ENCODE peak calls at places on chromosomes 13 and 19, in seven cellular contexts. U is lower leg skin, A is heart left ventricle, J is uterus, X is right lobe of liver, R is endothelial cell of umbilical vein, E is body of pancreas. T is an unnamed sample.

GRCh38 chr19:48992571-48993174 is 436 bp downstream of the GYS1 start:
- DNase-seq in U (no peak), A (no peak), J (no peak), X (no peak), R (no peak), E (no peak), T (no peak)

GRCh38 chr13:114025432-114026127 is 51.7 kb upstream of the C13orf46 start:
- DNase-seq in U (no peak), A (no peak), J (peak), X (peak), R (no peak), E (no peak), T (peak)

GRCh38 chr19:30455881-30456280 is 83.7 kb downstream of the ZNF536 start:
- DNase-seq in U (no peak), A (no peak), J (no peak), X (no peak), R (no peak), E (no peak), T (no peak)

GRCh38 chr19:33946535-33947323 is 150.1 kb downstream of the KCTD15 start:
- DNase-seq in U (peak), A (no peak), J (no peak), X (no peak), R (no peak), E (no peak), T (no peak)

GRCh38 chr13:40509876-40510275 is 156.6 kb downstream of the FOXO1 start:
- DNase-seq in U (no peak), A (no peak), J (no peak), X (no peak), R (no peak), E (no peak), T (no peak)

GRCh38 chr19:16078311-16078758 is 2.0 kb downstream of the TPM4 start:
- DNase-seq in U (no peak), A (peak), J (peak), X (no peak), R (no peak), E (no peak), T (peak)

GRCh38 chr13:101473458-101473857 is 21.0 kb downstream of the ITGBL1 start:
- DNase-seq in U (no peak), A (no peak), J (no peak), X (no peak), R (peak), E (no peak), T (no peak)

GRCh38 chr13:45809810-45810394 is 41.7 kb downstream of the SIAH3 start:
- DNase-seq in U (no peak), A (no peak), J (no peak), X (no peak), R (no peak), E (no peak), T (no peak)

GRCh38 chr19:1875646-1876493 is 9.4 kb downstream of the ABHD17A start:
- DNase-seq in U (peak), A (peak), J (peak), X (peak), R (peak), E (peak), T (peak)

GRCh38 chr19:11450570-11451326 is 15.3 kb downstream of the PRKCSH start:
- DNase-seq in U (no peak), A (no peak), J (no peak), X (no peak), R (no peak), E (no peak), T (no peak)

GRCh38 chr19:11452814-11453335 is 17.4 kb downstream of the PRKCSH start:
- DNase-seq in U (no peak), A (no peak), J (no peak), X (no peak), R (no peak), E (no peak), T (no peak)

GRCh38 chr19:11453468-11454341 is 18.3 kb downstream of the PRKCSH start:
- DNase-seq in U (no peak), A (no peak), J (no peak), X (no peak), R (no peak), E (no peak), T (no peak)

GRCh38 chr19:11451942-11452813 is 16.7 kb downstream of the PRKCSH start:
- DNase-seq in U (no peak), A (no peak), J (no peak), X (no peak), R (no peak), E (no peak), T (no peak)

DNA sequence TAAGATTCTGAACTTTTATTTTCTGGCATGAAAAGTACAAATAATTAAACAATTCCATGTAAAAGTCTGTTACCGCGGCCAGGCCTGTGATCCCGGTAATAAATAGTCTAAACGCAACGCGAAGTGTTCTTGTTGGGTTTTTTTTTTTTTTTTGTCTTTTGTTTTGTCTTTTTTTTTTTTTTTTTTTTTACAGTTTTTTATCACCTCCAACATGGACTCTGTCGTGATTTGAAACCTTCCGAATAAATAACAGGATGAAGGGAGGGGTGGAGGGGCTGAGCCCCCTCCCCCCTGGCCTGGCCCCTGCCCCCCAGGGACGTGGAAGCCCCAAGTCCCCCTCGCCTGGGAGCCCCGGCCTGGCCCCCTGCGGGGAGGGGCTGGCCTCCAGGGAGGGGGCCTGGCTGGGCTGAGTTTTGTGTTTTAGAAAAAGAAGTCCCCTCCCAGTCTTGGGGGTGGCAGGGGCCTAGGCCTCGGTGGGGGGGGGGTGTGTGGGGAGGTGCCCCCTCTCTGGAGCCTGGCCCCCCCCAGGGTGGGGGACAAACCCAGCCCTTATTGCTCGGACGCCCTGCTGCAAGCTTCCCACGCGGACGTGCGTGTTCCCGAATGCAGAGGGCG is 16.0 kb downstream of the PRKCSH start:
- DNase-seq in U (no peak), A (no peak), J (no peak), X (no peak), R (no peak), E (no peak), T (no peak)
- TF ChIP-seq POLR2A in U (no peak), A (no peak), J (no peak), X (no peak), R (no peak), E (no peak), T (no peak)

GRCh38 chr19:46471116-46471733 is at the start of gene PNMA8A:
- DNase-seq in U (no peak), A (peak), J (peak), X (peak), R (peak), E (peak), T (peak)
- TF ChIP-seq POLR2A in U (no peak), A (no peak), J (no peak), X (no peak), R (no peak), E (peak), T (no peak)

DNA sequence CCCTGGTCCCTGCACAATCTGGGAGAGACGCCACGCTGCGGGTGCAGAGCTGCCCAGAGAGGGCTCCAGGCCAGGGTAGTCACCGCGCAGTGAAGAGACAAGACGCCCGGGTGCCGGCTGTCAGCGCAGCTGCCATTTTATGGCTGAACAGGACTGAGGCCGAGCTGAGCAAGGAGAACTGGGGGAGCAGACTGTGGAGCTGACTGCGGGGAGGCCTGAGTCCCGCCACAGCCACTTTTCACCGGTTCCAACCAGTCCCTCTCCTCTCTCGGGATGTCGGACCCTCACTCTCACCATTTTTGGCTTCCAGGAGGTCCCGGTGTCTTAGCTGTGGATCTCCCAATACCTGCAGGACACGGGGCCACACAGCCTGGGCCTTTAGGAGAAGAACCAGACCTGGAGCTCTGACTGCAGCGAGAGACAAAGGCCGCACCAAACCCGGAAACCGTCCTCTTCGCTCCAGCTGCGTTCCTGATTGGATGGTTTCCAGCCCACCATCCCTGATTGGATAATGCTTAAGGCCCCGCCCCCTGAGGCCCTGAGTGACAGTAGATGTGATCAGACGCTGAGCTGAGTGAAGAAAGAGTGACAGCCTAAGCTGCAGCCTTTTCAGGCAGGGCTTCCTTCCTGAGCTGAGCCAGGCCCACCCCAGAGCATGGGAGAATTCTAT is at the start of gene ZNF626:
- DNase-seq in U (peak), A (peak), J (peak), X (peak), R (peak), E (peak), T (peak)
- TF ChIP-seq POLR2A in U (no peak), A (peak), J (peak), X (peak), R (peak), E (peak), T (peak)

GRCh38 chr19:4328243-4328990 is 10.2 kb downstream of the STAP2 start:
- DNase-seq in U (peak), A (peak), J (peak), X (peak), R (peak), E (peak), T (peak)
- TF ChIP-seq POLR2A in U (no peak), A (peak), J (no peak), X (no peak), R (peak), E (peak), T (no peak)

DNA sequence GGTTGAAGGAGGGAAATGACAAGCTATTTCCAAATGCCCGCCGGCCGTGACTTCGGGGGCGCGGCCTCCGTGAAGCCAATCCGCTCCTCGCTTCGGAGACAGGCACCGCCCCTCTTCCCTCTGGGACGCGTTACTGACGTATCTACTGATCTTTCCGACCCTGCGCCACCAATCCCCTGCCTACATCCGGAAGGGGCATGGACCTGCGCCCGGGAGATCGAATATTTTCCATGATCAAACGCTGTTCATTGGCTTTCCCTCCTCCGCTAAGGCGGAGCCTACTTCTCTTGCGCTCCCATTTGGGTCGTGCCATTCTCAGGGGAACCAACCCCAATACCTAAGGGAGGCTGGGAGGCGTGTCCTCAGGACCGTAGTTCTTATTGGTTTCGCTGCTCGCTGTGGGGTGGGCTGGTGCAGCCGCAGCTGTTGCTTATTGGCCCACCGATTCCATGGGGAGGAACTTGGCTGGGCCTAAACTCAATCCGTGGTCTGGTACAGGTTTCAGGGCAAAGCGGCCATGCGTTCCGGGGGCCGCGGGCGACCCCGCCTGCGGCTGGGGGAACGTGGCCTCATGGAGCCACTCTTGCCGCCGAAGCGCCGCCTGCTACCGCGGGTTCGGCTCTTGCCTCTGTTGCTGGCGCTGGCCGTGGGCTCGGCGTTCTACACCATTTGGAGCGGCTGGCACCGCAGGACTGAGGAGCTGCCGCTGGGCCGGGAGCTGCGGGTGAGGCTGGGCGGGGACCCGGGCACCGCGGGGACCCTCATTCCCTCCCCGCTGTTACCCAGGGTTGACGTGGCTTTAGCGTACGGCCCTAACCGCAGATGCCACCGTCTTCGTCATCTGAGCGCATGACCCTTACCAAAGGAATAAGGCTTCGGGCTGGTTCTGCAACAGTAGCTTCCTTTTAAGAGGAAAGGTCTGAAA is at the start of gene QPCTL:
- DNase-seq in U (peak), A (peak), J (peak), X (peak), R (peak), E (peak), T (peak)
- TF ChIP-seq POLR2A in U (no peak), A (peak), J (peak), X (peak), R (peak), E (peak), T (peak)

GRCh38 chr19:53467503-53468262 is at the start of gene ZNF813:
- DNase-seq in U (peak), A (peak), J (peak), X (peak), R (peak), E (peak), T (peak)
- TF ChIP-seq POLR2A in U (no peak), A (peak), J (no peak), X (peak), R (peak), E (peak), T (peak)

GRCh38 chr19:507286-508203 is at the start of gene TPGS1:
- DNase-seq in U (peak), A (peak), J (peak), X (peak), R (no peak), E (peak), T (peak)
- TF ChIP-seq POLR2A in U (no peak), A (peak), J (no peak), X (peak), R (peak), E (peak), T (peak)

GRCh38 chr19:55687281-55688172 is 12.5 kb downstream of the EPN1 start:
- DNase-seq in U (no peak), A (no peak), J (no peak), X (peak), R (no peak), E (no peak), T (peak)
- TF ChIP-seq POLR2A in U (no peak), A (no peak), J (no peak), X (no peak), R (no peak), E (no peak), T (no peak)

GRCh38 chr19:41239363-41239762 is 20.3 kb downstream of the AXL start:
- DNase-seq in U (no peak), A (no peak), J (no peak), X (no peak), R (no peak), E (no peak), T (peak)

GRCh38 chr19:41244117-41244516 is 20.1 kb upstream of the HNRNPUL1 start:
- DNase-seq in U (no peak), A (no peak), J (no peak), X (no peak), R (no peak), E (no peak), T (no peak)

GRCh38 chr19:41239961-41240574 is 21.0 kb downstream of the AXL start:
- DNase-seq in U (no peak), A (no peak), J (no peak), X (no peak), R (no peak), E (no peak), T (no peak)

GRCh38 chr19:41238244-41238643 is 19.2 kb downstream of the AXL start:
- DNase-seq in U (no peak), A (no peak), J (no peak), X (no peak), R (no peak), E (no peak), T (no peak)

GRCh38 chr19:41241859-41242258 is 22.3 kb upstream of the HNRNPUL1 start:
- DNase-seq in U (no peak), A (no peak), J (no peak), X (no peak), R (no peak), E (no peak), T (no peak)
- TF ChIP-seq POLR2A in U (no peak), A (no peak), J (no peak), X (no peak), R (no peak), E (no peak), T (no peak)

DNA sequence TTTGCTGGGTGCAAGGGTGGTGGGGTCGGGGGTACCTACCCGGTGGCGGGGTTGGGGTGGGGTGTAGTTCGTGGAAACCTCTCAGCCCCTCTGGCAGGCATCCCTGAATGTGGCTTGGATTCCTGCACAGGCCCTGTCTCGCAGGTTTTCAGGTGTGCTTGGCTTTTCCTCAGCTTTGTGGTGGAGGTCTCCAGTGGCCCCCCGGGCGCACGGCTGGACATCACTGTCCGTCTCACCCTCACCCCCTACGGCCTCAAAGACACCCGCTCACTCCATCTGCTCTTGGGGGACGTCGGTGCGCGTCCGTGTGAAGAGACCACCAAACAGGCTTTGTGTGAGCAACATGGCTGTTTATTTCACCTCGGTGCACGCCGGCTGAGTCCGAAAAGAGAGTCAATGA is 44.3 kb downstream of the ZNF146 start:
- DNase-seq in U (no peak), A (no peak), J (no peak), X (no peak), R (no peak), E (no peak), T (no peak)
- TF ChIP-seq POLR2A in U (no peak), A (no peak), J (no peak), X (no peak), R (no peak), E (no peak), T (no peak)

T was measured in transverse colon.